ENCODE peak calls at places on chromosomes 13 and 19, in six cellular contexts. D, X, F, C, E and O are unnamed samples.

GRCh38 chr13:113324336-113324882 is 27.4 kb downstream of the LAMP1 start:
- DNase-seq in D (peak), X (no peak), F (no peak), C (no peak), E (no peak), O (no peak)

GRCh38 chr13:74661851-74662250 is 527.6 kb upstream of the KLF12 start:
- DNase-seq in D (no peak), X (no peak), F (no peak), C (no peak), E (peak), O (no peak)

GRCh38 chr19:17488593-17489391 is 18.5 kb downstream of the SLC27A1 start:
- DNase-seq in D (peak), X (no peak), F (peak), C (peak), E (peak), O (no peak)

GRCh38 chr13:36029171-36029570 is 102.0 kb downstream of the DCLK1 start:
- DNase-seq in D (no peak), X (no peak), F (no peak), C (no peak), E (peak), O (no peak)

GRCh38 chr13:91249370-91249769 is 98.1 kb upstream of the MIR17HG start:
- DNase-seq in D (no peak), X (no peak), F (no peak), C (no peak), E (no peak), O (no peak)

GRCh38 chr13:27920677-27921420 is 1.0 kb downstream of the PDX1 start:
- DNase-seq in D (no peak), X (no peak), F (no peak), C (no peak), E (peak), O (no peak)

GRCh38 chr13:106033634-106034033 is 501.8 kb downstream of the EFNB2 start:
- DNase-seq in D (no peak), X (no peak), F (no peak), C (no peak), E (peak), O (no peak)

GRCh38 chr19:11261902-11262839 is at the start of gene DOCK6:
- DNase-seq in D (peak), X (no peak), F (no peak), C (peak), E (peak), O (no peak)

GRCh38 chr19:2343289-2343982 is 15.0 kb downstream of the SPPL2B start:
- DNase-seq in D (no peak), X (no peak), F (no peak), C (no peak), E (no peak), O (no peak)

GRCh38 chr19:10823690-10824089 is 12.3 kb downstream of the TMED1 start:
- DNase-seq in D (no peak), X (no peak), F (no peak), C (no peak), E (no peak), O (no peak)

GRCh38 chr19:46784262-46785053 is 3.9 kb downstream of the SLC1A5 start:
- DNase-seq in D (peak), X (no peak), F (no peak), C (peak), E (peak), O (peak)

GRCh38 chr13:39527961-39528720 is 74.9 kb downstream of the LHFPL6 start:
- DNase-seq in D (no peak), X (no peak), F (no peak), C (no peak), E (peak), O (no peak)

GRCh38 chr13:114079601-114080536 is 52.6 kb downstream of the RASA3 start:
- DNase-seq in D (peak), X (no peak), F (no peak), C (no peak), E (no peak), O (no peak)

GRCh38 chr19:50551713-50552187 is 16.5 kb downstream of the LRRC4B start:
- DNase-seq in D (no peak), X (peak), F (no peak), C (no peak), E (no peak), O (no peak)

GRCh38 chr19:48738557-48739399 is 1.6 kb downstream of the RASIP1 start:
- DNase-seq in D (peak), X (peak), F (peak), C (peak), E (peak), O (peak)

GRCh38 chr19:53965091-53965490 is 2.4 kb downstream of the CACNG8 start:
- DNase-seq in D (no peak), X (no peak), F (no peak), C (no peak), E (no peak), O (no peak)

GRCh38 chr19:4059493-4059880 is 7.2 kb downstream of the ZBTB7A start:
- DNase-seq in D (no peak), X (no peak), F (no peak), C (no peak), E (no peak), O (no peak)